ENCODE peak calls at places on chromosomes 16 and 17, in eight cellular contexts. Y is colonic mucosa, B is ovary, C is tibial artery, J is heart left ventricle, Z is prostate gland, X is Peyer's patch, S is psoas muscle. R is an unnamed sample.

GRCh38 chr17:75565066-75565465 is 22.5 kb upstream of the MYO15B start:
- DNase-seq in Y (no peak), B (no peak), C (no peak), J (no peak), Z (peak; percentile 62), X (no peak), S (no peak), R (no peak)

GRCh38 chr17:83199500-83200201 is 120.2 kb downstream of the METRNL start:
- DNase-seq in Y (no peak), B (peak; percentile 18), C (peak; percentile 80), J (no peak), Z (no peak), X (peak; percentile 61), S (peak; percentile 52), R (peak; percentile 86)

GRCh38 chr16:65663774-65664173 is 541.9 kb upstream of the CDH11 start:
- DNase-seq in Y (no peak), B (no peak), C (no peak), J (no peak), Z (no peak), X (no peak), S (no peak), R (no peak)

GRCh38 chr17:5619088-5619740 is 34.9 kb upstream of the NLRP1 start:
- DNase-seq in Y (no peak), B (no peak), C (no peak), J (no peak), Z (no peak), X (no peak), S (no peak), R (no peak)

GRCh38 chr17:6648181-6648580 is 3.2 kb downstream of the MED31 start:
- DNase-seq in Y (no peak), B (no peak), C (no peak), J (no peak), Z (no peak), X (no peak), S (no peak), R (no peak)

GRCh38 chr17:17810374-17811248 is 26.2 kb downstream of the SREBF1 start:
- DNase-seq in Y (no peak), B (peak; percentile 63), C (no peak), J (no peak), Z (no peak), X (no peak), S (no peak), R (peak; percentile 67)

GRCh38 chr16:6122401-6122800 is 1024.8 kb upstream of the EEF2KMT start:
- DNase-seq in Y (no peak), B (no peak), C (no peak), J (no peak), Z (no peak), X (no peak), S (no peak), R (no peak)

GRCh38 chr17:15651583-15652110 is 32.1 kb upstream of the FBXW10B start:
- DNase-seq in Y (peak; percentile 96), B (peak; percentile 84), C (peak; percentile 95), J (peak; percentile 95), Z (peak; percentile 75), X (peak; percentile 62), S (peak; percentile 97), R (peak; percentile 95)

GRCh38 chr17:76166168-76166567 is 25.1 kb upstream of the FOXJ1 start:
- DNase-seq in Y (no peak), B (no peak), C (no peak), J (no peak), Z (no peak), X (no peak), S (no peak), R (no peak)

GRCh38 chr17:17868637-17869522 is 32.1 kb upstream of the SREBF1 start:
- DNase-seq in Y (no peak), B (peak; percentile 74), C (no peak), J (peak; percentile 60), Z (no peak), X (no peak), S (no peak), R (no peak)

GRCh38 chr16:379961-380836 is 1.6 kb downstream of the PGAP6 start:
- DNase-seq in Y (no peak), B (no peak), C (no peak), J (no peak), Z (no peak), X (no peak), S (no peak), R (no peak)

GRCh38 chr16:381788-382717 is at the start of gene PGAP6:
- DNase-seq in Y (peak; percentile 63), B (peak; percentile 70), C (peak; percentile 86), J (peak; percentile 81), Z (peak; percentile 67), X (peak; percentile 72), S (peak; percentile 75), R (peak; percentile 88)

GRCh38 chr16:386641-387156 is 4.9 kb upstream of the PGAP6 start:
- DNase-seq in Y (no peak), B (no peak), C (no peak), J (no peak), Z (no peak), X (no peak), S (no peak), R (no peak)

GRCh38 chr16:380837-381787 is 666 bp downstream of the PGAP6 start:
- DNase-seq in Y (peak; percentile 55), B (peak; percentile 39), C (no peak), J (peak; percentile 25), Z (no peak), X (no peak), S (peak; percentile 52), R (peak; percentile 80)

DNA sequence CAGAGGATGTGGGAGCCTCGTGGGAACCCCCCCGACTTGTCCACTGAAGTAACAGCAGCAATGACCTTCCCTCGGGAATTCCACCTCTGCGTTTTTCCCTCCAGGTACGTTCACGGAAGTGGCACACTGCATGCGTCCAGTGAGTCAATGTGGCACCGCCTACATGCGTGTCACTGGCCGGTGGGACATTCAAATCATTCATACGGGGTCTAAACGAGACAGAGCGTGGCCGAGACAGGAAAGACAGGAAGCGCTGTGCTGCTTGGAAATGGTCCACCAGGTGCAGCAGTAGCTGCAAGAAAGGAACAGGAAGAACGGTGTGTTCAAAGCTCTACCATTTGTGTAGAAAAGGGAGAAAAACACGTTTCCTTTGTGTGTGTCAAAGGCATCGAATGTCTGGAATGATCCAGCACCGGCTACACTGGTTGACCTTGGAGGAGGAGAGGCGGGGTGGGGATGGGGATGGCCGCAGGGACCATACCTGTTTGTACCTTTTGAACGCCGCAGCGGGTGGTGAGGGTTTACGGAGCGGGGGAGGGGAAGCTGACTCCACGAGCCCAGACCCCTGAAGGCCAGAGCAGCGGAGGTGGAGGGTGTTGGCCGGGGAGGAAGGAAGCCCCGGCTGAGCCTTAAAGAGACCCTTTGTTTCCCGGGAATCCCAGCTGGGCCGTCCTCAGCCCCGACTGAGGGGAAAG is 1.7 kb upstream of the PGAP6 start:
- DNase-seq in Y (peak; percentile 82), B (no peak), C (peak; percentile 64), J (peak; percentile 20), Z (peak; percentile 76), X (peak; percentile 83), S (no peak), R (no peak)
- H3K4me3 ChIP-seq in Y (peak overlapping the region; percentile 95), B (no peak overlapping the region), C (peak overlapping the region; percentile 83), J (peak overlapping the region; percentile 68), Z (peak overlapping the region; percentile 72), X (peak overlapping the region; percentile 86), S (peak overlapping the region; percentile 96), R (peak overlapping the region; percentile 80)

GRCh38 chr16:18827890-18828289 is 26.5 kb upstream of the ARL6IP1 start:
- DNase-seq in Y (no peak), B (no peak), C (no peak), J (no peak), Z (no peak), X (no peak), S (no peak), R (no peak)
- H3K36me3 ChIP-seq in Y (peaks cover 29% of the 10 kb centered on the region), B (no peaks in the 10 kb centered on the region), C (peaks cover 57% of the 10 kb centered on the region), J (peaks cover 55% of the 10 kb centered on the region), Z (no peaks in the 10 kb centered on the region), X (no peaks in the 10 kb centered on the region), S (peaks cover 14% of the 10 kb centered on the region), R (peaks cover 59% of the 10 kb centered on the region)

DNA sequence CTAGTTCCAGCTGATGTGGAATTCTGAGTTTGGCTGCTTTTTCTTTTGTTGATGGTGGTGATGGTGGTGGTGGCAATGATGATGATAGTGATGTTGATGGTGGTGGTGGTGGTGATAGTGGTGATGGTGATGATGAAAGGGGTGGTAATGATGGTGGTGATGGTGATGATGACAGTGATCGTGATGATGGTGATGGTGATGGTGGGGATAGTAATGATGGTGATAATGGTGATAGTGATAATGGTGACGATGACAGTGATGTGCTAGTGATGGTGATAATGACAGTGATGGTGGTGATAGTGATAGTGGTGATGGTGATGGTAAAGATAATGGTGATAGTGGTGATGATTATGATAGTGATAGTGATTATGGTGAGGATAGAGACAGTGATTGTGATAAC is 61.5 kb downstream of the BMERB1 start:
- DNase-seq in Y (no peak), B (no peak), C (no peak), J (no peak), Z (no peak), X (no peak), S (no peak), R (no peak)
- H3K4me3 ChIP-seq in Y (no peak overlapping the region), B (no peak overlapping the region), C (no peak overlapping the region), J (no peak overlapping the region), Z (no peak overlapping the region), X (no peak overlapping the region), S (no peak overlapping the region), R (no peak overlapping the region)

DNA sequence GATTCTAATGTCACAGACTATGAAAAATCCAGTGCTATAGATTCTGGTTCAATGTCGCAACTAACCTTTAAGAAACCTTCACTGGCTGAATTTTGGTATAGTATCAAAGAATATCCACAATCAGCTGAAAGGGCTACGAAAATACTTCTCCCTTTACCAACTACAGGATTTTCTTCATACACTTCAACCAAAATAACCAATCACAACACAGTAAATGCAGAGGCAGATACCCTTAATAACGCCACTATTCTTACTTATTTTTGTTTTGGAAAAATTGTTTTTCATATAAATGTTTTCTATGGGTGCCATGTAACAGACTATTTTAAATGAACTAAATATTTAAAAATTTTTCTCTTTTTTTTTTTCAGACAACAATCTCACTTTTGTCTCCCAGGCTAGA is 48.9 kb upstream of the TRAP1 start:
- DNase-seq in Y (no peak), B (no peak), C (no peak), J (no peak), Z (no peak), X (no peak), S (no peak), R (no peak)
- H3K36me3 ChIP-seq in Y (peaks cover 31% of the 10 kb centered on the region), B (no peaks in the 10 kb centered on the region), C (peaks cover 68% of the 10 kb centered on the region), J (peaks cover 75% of the 10 kb centered on the region), Z (peaks cover 24% of the 10 kb centered on the region), X (no peaks in the 10 kb centered on the region), S (peaks cover 14% of the 10 kb centered on the region), R (peaks cover 100% of the 10 kb centered on the region)

GRCh38 chr17:58323420-58324408 is 4.9 kb downstream of the TSPOAP1 start:
- DNase-seq in Y (no peak), B (no peak), C (no peak), J (no peak), Z (no peak), X (no peak), S (no peak), R (no peak)
- H3K4me3 ChIP-seq in Y (peak overlapping the region; percentile 57), B (peak overlapping the region; percentile 61), C (peak overlapping the region; percentile 66), J (peak overlapping the region; percentile 72), Z (peak overlapping the region; percentile 64), X (peak overlapping the region; percentile 45), S (peak overlapping the region; percentile 86), R (peak overlapping the region; percentile 71)